ENCODE peak calls at places on chromosome 5, in nine cellular contexts. H is Ammon's horn; Z is ELF-1; V is keratinocyte; R is cardiac muscle cell; E is NCI-H1092; O is stimulated activated CD4-positive, alpha-beta T cell treated with anti-CD3 and anti-CD28 coated beads, Interleukin-1b, Interleukin-23, amount 100 ng/mL, for 1 hour; A is NCI-H187; I is lung. F is an unnamed sample.

GRCh38 chr5:124644138-124644537 is 102.3 kb downstream of the ZNF608 start:
- DNase-seq in A (no peak), R (no peak), H (no peak), E (no peak), Z (no peak), O (no peak), V (no peak), I (no peak), F (no peak)

GRCh38 chr5:120139039-120139438 is 325.1 kb upstream of the PRR16 start:
- DNase-seq in E (no peak), R (peak; percentile 98), I (no peak), V (no peak), Z (no peak), H (no peak), A (no peak), O (no peak), F (no peak)

GRCh38 chr5:37668524-37669047 is 171.3 kb downstream of the GDNF start:
- DNase-seq in E (no peak), I (peak; percentile 76), O (no peak), V (peak; percentile 58), A (peak; percentile 23), Z (peak; percentile 31), R (peak; percentile 93), H (no peak), F (peak; percentile 75)

GRCh38 chr5:35926389-35927051 is 11.9 kb downstream of the CAPSL start:
- DNase-seq in O (peak; percentile 39), H (peak; percentile 82), A (peak; percentile 31), Z (peak; percentile 57), V (peak; percentile 7), I (peak; percentile 44), R (peak; percentile 63), E (peak; percentile 38), F (no peak)

GRCh38 chr5:33788922-33789321 is 102.9 kb downstream of the ADAMTS12 start:
- DNase-seq in Z (no peak), H (no peak), A (no peak), E (no peak), O (no peak), R (peak; percentile 91), I (no peak), V (peak; percentile 13), F (no peak)

GRCh38 chr5:154757647-154758406 is 2.6 kb downstream of the LARP1 start:
- DNase-seq in I (no peak), V (no peak), O (no peak), E (no peak), H (no peak), R (peak; percentile 38), A (peak; percentile 73), Z (no peak), F (no peak)

GRCh38 chr5:133384120-133384855 is 228.1 kb downstream of the FSTL4 start:
- DNase-seq in I (no peak), E (no peak), H (no peak), R (no peak), V (no peak), A (no peak), Z (no peak), O (no peak), F (no peak)

GRCh38 chr5:36389245-36389644 is 87.5 kb upstream of the RANBP3L start:
- DNase-seq in I (no peak), V (no peak), R (peak; percentile 55), Z (peak; percentile 19), A (no peak), O (no peak), H (peak; percentile 62), E (no peak), F (no peak)

GRCh38 chr5:157197088-157197487 is 16.4 kb downstream of the ITK start:
- DNase-seq in Z (no peak), I (no peak), E (no peak), A (peak; percentile 18), H (no peak), R (no peak), O (no peak), V (no peak), F (no peak)

GRCh38 chr5:128213340-128213739 is 129.8 kb downstream of the SLC12A2 start:
- DNase-seq in R (peak; percentile 86), O (no peak), Z (peak; percentile 50), I (peak; percentile 56), H (peak; percentile 86), A (no peak), V (peak; percentile 13), E (peak; percentile 7), F (no peak)

GRCh38 chr5:81749562-81750307 is 1.2 kb downstream of the SSBP2 start:
- DNase-seq in H (peak; percentile 18), E (peak; percentile 3), V (no peak), A (peak; percentile 31), I (peak; percentile 30), R (peak; percentile 29), O (peak; percentile 25), Z (peak; percentile 23), F (no peak)

GRCh38 chr5:92566113-92566767 is 1014.8 kb downstream of the NR2F1-AS1 start:
- DNase-seq in O (no peak), A (no peak), Z (no peak), V (no peak), I (no peak), H (no peak), R (no peak), E (no peak), F (no peak)

GRCh38 chr5:55866934-55867333 is 15.8 kb downstream of the IL31RA start:
- DNase-seq in H (no peak), V (no peak), R (no peak), A (no peak), O (no peak), I (no peak), Z (no peak), E (no peak), F (no peak)

F was measured in right atrium auricular region.